ENCODE peak calls at places on chromosomes 16 and 17, in nine cellular contexts. I is ACHN; L is body of pancreas; N is mucosa of descending colon; X is GM13977; P is CD4-positive, alpha-beta T cell; Z is stimulated activated CD8-positive, alpha-beta memory T cell treated with anti-CD3 and anti-CD28 coated beads, Interleukin-15, amount 100 ng/mL, for 24 hours; W is mammary epithelial cell; D is cardiac fibroblast. S is an unnamed sample.

GRCh38 chr17:74369221-74369620 is 1.9 kb downstream of the GPR142 start:
- DNase-seq in I (no peak), L (peak), N (peak), X (no peak), P (peak), Z (peak), W (no peak), D (no peak), S (no peak)

GRCh38 chr16:52350031-52350430 is 196.9 kb downstream of the TOX3 start:
- DNase-seq in I (no peak), L (no peak), N (no peak), X (no peak), P (no peak), Z (no peak), W (no peak), D (no peak), S (no peak)

GRCh38 chr17:76079577-76080206 is 710 bp downstream of the ZACN start:
- DNase-seq in I (no peak), L (no peak), N (no peak), X (no peak), P (no peak), Z (no peak), W (no peak), D (no peak), S (no peak)

GRCh38 chr16:11053916-11054460 is 109.6 kb downstream of the CLEC16A start:
- DNase-seq in I (no peak), L (no peak), N (no peak), X (no peak), P (no peak), Z (no peak), W (no peak), D (no peak), S (no peak)

GRCh38 chr16:9039208-9039607 is 52.2 kb upstream of the HAPSTR1 start:
- DNase-seq in I (no peak), L (no peak), N (no peak), X (no peak), P (no peak), Z (no peak), W (no peak), D (peak), S (peak)

GRCh38 chr17:81434079-81434478 is 38.8 kb downstream of the BAHCC1 start:
- DNase-seq in I (peak), L (peak), N (no peak), X (no peak), P (no peak), Z (no peak), W (no peak), D (peak), S (no peak)

GRCh38 chr17:56598471-56598870 is 5.0 kb downstream of the NOG start:
- DNase-seq in I (peak), L (no peak), N (no peak), X (no peak), P (no peak), Z (no peak), W (no peak), D (no peak), S (peak)

GRCh38 chr16:51636913-51637743 is 486.1 kb upstream of the SALL1 start:
- DNase-seq in I (no peak), L (no peak), N (no peak), X (no peak), P (no peak), Z (no peak), W (peak), D (peak), S (no peak)

GRCh38 chr16:87086156-87086555 is 231.0 kb downstream of the C16orf95 start:
- DNase-seq in I (no peak), L (no peak), N (no peak), X (no peak), P (no peak), Z (no peak), W (no peak), D (peak), S (peak)

GRCh38 chr16:66616592-66616991 is 12.1 kb downstream of the CMTM3 start:
- DNase-seq in I (peak), L (no peak), N (no peak), X (no peak), P (no peak), Z (no peak), W (no peak), D (peak), S (no peak)

GRCh38 chr16:52252680-52253079 is 294.3 kb downstream of the TOX3 start:
- DNase-seq in I (no peak), L (no peak), N (no peak), X (no peak), P (no peak), Z (no peak), W (no peak), D (no peak), S (no peak)

GRCh38 chr16:28513484-28514181 is 7.0 kb upstream of the IL27 start:
- DNase-seq in I (no peak), L (no peak), N (no peak), X (peak), P (no peak), Z (no peak), W (no peak), D (no peak), S (peak)

GRCh38 chr17:37506678-37507077 is 17.0 kb downstream of the DUSP14 start:
- DNase-seq in I (peak), L (no peak), N (no peak), X (peak), P (no peak), Z (no peak), W (peak), D (peak), S (peak)

GRCh38 chr16:89919535-89920406 is 1.1 kb downstream of the MC1R start:
- DNase-seq in I (no peak), L (no peak), N (peak), X (no peak), P (no peak), Z (no peak), W (no peak), D (no peak), S (no peak)

GRCh38 chr17:43853546-43853945 is 6.6 kb downstream of the CD300LG start:
- DNase-seq in I (no peak), L (no peak), N (peak), X (no peak), P (no peak), Z (no peak), W (no peak), D (no peak), S (no peak)

GRCh38 chr17:78412403-78412802 is 34.0 kb downstream of the PGS1 start:
- DNase-seq in I (peak), L (no peak), N (no peak), X (peak), P (no peak), Z (no peak), W (no peak), D (peak), S (no peak)

GRCh38 chr16:31134625-31135534 is 647 bp downstream of the PRSS8 start:
- DNase-seq in I (peak), L (peak), N (peak), X (no peak), P (no peak), Z (no peak), W (peak), D (no peak), S (peak)

GRCh38 chr16:8798174-8798527 is 512 bp downstream of the PMM2 start:
- DNase-seq in I (no peak), L (no peak), N (no peak), X (no peak), P (no peak), Z (no peak), W (peak), D (no peak), S (peak)

GRCh38 chr17:33120103-33120502 is 128.5 kb downstream of the SPACA3 start:
- DNase-seq in I (no peak), L (no peak), N (no peak), X (no peak), P (no peak), Z (no peak), W (no peak), D (no peak), S (no peak)

GRCh38 chr17:65936013-65936412 is 255.9 kb downstream of the CEP112 start:
- DNase-seq in I (no peak), L (no peak), N (no peak), X (no peak), P (no peak), Z (no peak), W (peak), D (no peak), S (no peak)

GRCh38 chr16:67157892-67158635 is 1.6 kb downstream of the TRADD start:
- DNase-seq in I (no peak), L (no peak), N (no peak), X (no peak), P (no peak), Z (no peak), W (no peak), D (no peak), S (no peak)

GRCh38 chr17:32774286-32775084 is 102.4 kb downstream of the MYO1D start:
- DNase-seq in I (no peak), L (no peak), N (no peak), X (no peak), P (no peak), Z (no peak), W (no peak), D (no peak), S (no peak)

GRCh38 chr16:53884748-53885147 is 180.8 kb downstream of the FTO start:
- DNase-seq in I (no peak), L (no peak), N (no peak), X (no peak), P (no peak), Z (no peak), W (no peak), D (no peak), S (peak)

GRCh38 chr17:2883544-2884203 is 87.4 kb downstream of the RAP1GAP2 start:
- DNase-seq in I (peak), L (peak), N (no peak), X (no peak), P (no peak), Z (no peak), W (peak), D (peak), S (peak)

GRCh38 chr17:64781394-64781793 is 119.3 kb upstream of the SMURF2 start:
- DNase-seq in I (no peak), L (peak), N (peak), X (no peak), P (peak), Z (no peak), W (peak), D (peak), S (no peak)

GRCh38 chr17:73969956-73970355 is 233.5 kb upstream of the RPL38 start:
- DNase-seq in I (no peak), L (no peak), N (no peak), X (no peak), P (no peak), Z (no peak), W (no peak), D (no peak), S (no peak)

S was measured in fibroblast of lung.